ENCODE peak calls at places on chromosomes 3 and 15, in six cellular contexts. B is A549, J is HepG2, O is K562, L is upper lobe of left lung, D is GM12878. K is an unnamed sample.

GRCh38 chr15:48581221-48581620 is 64.3 kb downstream of the FBN1 start:
- ATAC-seq in J (no peak), D (no peak), B (no peak), L (no peak), O (no peak), K (no peak)

GRCh38 chr3:42736531-42736930 is 33.9 kb upstream of the HHATL start:
- ATAC-seq in O (no peak), J (no peak), B (no peak), D (no peak), L (no peak), K (no peak)

GRCh38 chr3:72177075-72178050 is 392.4 kb upstream of the PROK2 start:
- ATAC-seq in D (peak), J (no peak), B (no peak), L (peak), O (peak), K (peak)

GRCh38 chr3:24499991-24500390 is 5.3 kb upstream of the THRB start:
- ATAC-seq in B (no peak), D (no peak), O (no peak), L (no peak), J (no peak), K (no peak)

GRCh38 chr3:36800533-36801116 is 36.3 kb upstream of the DCLK3 start:
- ATAC-seq in J (no peak), O (no peak), B (no peak), L (no peak), D (no peak), K (no peak)

GRCh38 chr3:119223511-119223910 is 17.2 kb downstream of the B4GALT4 start:
- ATAC-seq in L (no peak), O (no peak), B (peak), J (no peak), D (no peak), K (no peak)

GRCh38 chr3:43791246-43791645 is 100.5 kb downstream of the ABHD5 start:
- ATAC-seq in B (no peak), L (no peak), D (no peak), O (no peak), J (no peak), K (no peak)

GRCh38 chr3:185912929-185913901 is 24.6 kb downstream of the TRA2B start:
- ATAC-seq in O (peak), L (no peak), D (peak), J (peak), B (no peak), K (no peak)

GRCh38 chr15:91919014-91919534 is 65.6 kb downstream of the SLCO3A1 start:
- ATAC-seq in B (no peak), J (no peak), L (no peak), O (no peak), D (no peak), K (no peak)

GRCh38 chr3:79038057-79038456 is 729.7 kb downstream of the ROBO1 start:
- ATAC-seq in O (no peak), B (no peak), L (no peak), J (no peak), D (no peak), K (no peak)

GRCh38 chr3:37310666-37311050 is 136.3 kb upstream of the LRRFIP2 start:
- ATAC-seq in J (no peak), B (no peak), L (peak), O (no peak), D (no peak), K (no peak)

GRCh38 chr15:26294062-26294689 is 431.0 kb upstream of the ATP10A start:
- ATAC-seq in B (no peak), J (no peak), D (no peak), O (no peak), L (no peak), K (peak)

GRCh38 chr3:126731044-126731443 is 27.0 kb downstream of the CHCHD6 start:
- ATAC-seq in B (no peak), J (no peak), D (peak), L (no peak), O (no peak), K (no peak)

DNA sequence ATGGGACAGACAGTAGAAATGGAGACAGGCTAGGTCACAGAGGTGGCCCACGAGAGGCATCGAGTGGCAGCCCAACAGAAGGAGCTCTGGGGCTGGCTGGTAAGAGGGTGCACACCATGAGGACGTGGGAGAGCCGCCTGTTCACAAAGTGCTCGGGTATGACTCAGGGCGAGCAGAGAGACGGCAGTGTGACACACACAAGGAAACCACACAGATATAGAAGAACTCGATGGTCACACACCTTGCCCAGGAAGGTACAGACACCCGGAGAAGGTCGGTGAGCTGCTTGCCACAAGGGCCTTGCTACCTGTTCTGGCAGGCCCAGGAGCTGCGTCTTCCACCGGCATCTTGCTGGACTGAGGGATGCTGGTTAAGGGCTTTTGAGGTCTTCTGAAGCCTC is 50.2 kb downstream of the CA12 start:
- ATAC-seq in O (peak), J (no peak), B (no peak), L (no peak), D (no peak), K (no peak)
- H3K27ac ChIP-seq in O (no peak), J (no peak), B (peak), L (no peak), D (no peak), K (no peak)

GRCh38 chr3:123670743-123671142 is 85.9 kb upstream of the HACD2 start:
- ATAC-seq in J (no peak), B (no peak), O (no peak), D (no peak), L (no peak), K (peak)
- TF ChIP-seq EP300 in J (no peak), B (no peak), O (no peak), D (no peak), L (no peak), K (no peak)

DNA sequence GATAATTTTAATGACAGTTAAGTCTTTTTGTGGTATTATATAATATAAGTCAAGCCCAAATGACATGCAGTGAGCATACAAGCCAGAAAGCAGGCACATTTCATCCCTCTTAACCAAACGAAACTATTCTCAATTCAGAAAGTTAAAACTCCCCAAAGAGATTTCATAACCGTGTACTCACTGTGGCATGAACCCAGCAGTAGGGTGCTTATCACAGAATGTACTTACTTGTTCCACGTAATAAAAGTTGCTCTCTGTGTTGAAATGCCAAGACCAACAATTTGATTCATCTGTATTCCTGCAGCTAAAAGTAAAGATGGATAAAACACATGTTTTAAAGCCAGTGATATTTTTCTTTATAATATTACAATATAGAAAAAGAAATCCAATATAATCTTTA is 12.1 kb downstream of the GK5 start:
- ATAC-seq in B (no peak), O (no peak), L (peak), D (no peak), J (no peak), K (no peak)
- H3K27ac ChIP-seq in B (no peak), O (no peak), L (no peak), D (no peak), J (no peak), K (no peak)

GRCh38 chr3:176426371-176426770 is 770.9 kb downstream of the TBL1XR1 start:
- ATAC-seq in J (no peak), D (no peak), B (no peak), O (no peak), L (no peak), K (no peak)
- TF ChIP-seq EP300 in J (no peak), D (no peak), B (no peak), O (no peak), L (no peak), K (no peak)

GRCh38 chr3:65996605-65997004 is 42.1 kb downstream of the MAGI1 start:
- ATAC-seq in O (no peak), D (no peak), J (no peak), B (no peak), L (peak), K (no peak)

GRCh38 chr3:65992106-65992505 is 46.6 kb downstream of the MAGI1 start:
- ATAC-seq in O (no peak), D (no peak), B (no peak), L (no peak), J (no peak), K (no peak)

GRCh38 chr3:65995030-65995429 is 43.7 kb downstream of the MAGI1 start:
- ATAC-seq in J (no peak), D (no peak), L (no peak), B (no peak), O (no peak), K (no peak)

GRCh38 chr3:65988440-65988839 is 50.3 kb downstream of the MAGI1 start:
- ATAC-seq in D (no peak), L (no peak), B (no peak), J (no peak), O (no peak), K (no peak)

DNA sequence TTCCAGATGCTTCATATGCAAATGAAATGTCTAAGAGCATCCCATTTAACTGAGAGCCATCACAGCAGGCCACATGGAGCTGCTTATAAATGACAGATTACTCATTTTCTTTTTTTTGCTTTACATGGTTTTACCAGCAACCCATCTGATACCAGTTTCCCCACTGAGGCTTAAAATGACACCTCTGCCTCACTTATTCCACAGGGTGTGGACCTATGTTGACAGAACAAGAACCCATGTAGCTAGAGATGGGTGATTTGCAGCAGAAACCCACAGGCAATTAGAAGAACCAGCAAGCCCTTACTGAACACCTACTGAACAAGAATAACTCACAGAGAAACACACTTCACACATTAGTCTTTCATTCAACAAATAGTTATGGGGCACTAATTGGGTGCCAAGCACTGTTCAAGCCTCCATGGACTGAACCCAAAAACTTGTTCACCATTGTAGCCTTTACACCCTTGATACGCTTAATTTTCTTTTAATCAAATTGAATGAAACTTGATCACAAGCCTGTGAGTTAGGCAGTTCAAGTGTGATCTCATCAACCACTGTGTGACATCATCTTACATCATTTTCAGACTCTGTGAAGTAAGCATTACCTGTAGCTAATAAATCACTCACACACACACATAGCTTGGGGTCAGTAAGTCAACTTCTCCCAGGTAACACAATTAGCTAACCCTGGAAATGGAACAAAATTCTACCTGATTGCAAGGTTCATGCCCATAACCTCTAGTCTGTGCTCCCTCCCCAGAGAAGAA is 45.4 kb downstream of the MAGI1 start:
- ATAC-seq in J (no peak), D (no peak), O (no peak), L (no peak), B (no peak), K (no peak)
- H3K27ac ChIP-seq in J (no peak), D (no peak), O (no peak), L (no peak), B (no peak), K (no peak)

GRCh38 chr15:40941528-40942336 is 11.5 kb upstream of the CHAC1 start:
- ATAC-seq in L (peak), J (peak), O (peak), B (peak), D (peak), K (peak)
- TF ChIP-seq EP300 in L (no peak), J (no peak), O (no peak), B (no peak), D (no peak), K (no peak)

K was measured in gastroesophageal sphincter.